ENCODE peak calls at places on chromosomes 13 and 19, in seven cellular contexts. Y is GM10248, S is NCI-H748 treated with DMSO at 0.1 percent for 48 hours, U is ELR, G is GM04504, B is iris pigment epithelial cell, K is C1 segment of cervical spinal cord. O is an unnamed sample.

GRCh38 chr19:19275166-19275565 is 2.1 kb upstream of the TM6SF2 start:
- DNase-seq in Y (no peak), S (no peak), U (no peak), G (no peak), B (no peak), K (no peak), O (no peak)

GRCh38 chr13:94707400-94708021 is 4.8 kb downstream of the SOX21 start:
- DNase-seq in Y (no peak), S (peak), U (no peak), G (no peak), B (no peak), K (no peak), O (no peak)

GRCh38 chr19:49983645-49984229 is 22.8 kb upstream of the SIGLEC11 start:
- DNase-seq in Y (peak), S (peak), U (peak), G (peak), B (peak), K (no peak), O (peak)

GRCh38 chr13:85093808-85094207 is 705.4 kb downstream of the SLITRK6 start:
- DNase-seq in Y (no peak), S (no peak), U (peak), G (no peak), B (peak), K (no peak), O (peak)

GRCh38 chr13:112965573-112966115 is 3.4 kb upstream of the MCF2L start:
- DNase-seq in Y (no peak), S (no peak), U (no peak), G (no peak), B (no peak), K (no peak), O (no peak)

GRCh38 chr13:74158606-74159352 is 24.6 kb upstream of the KLF12 start:
- DNase-seq in Y (no peak), S (no peak), U (no peak), G (no peak), B (no peak), K (no peak), O (no peak)

GRCh38 chr19:6862673-6863078 is 24.7 kb upstream of the ADGRE1 start:
- DNase-seq in Y (peak), S (peak), U (peak), G (peak), B (peak), K (no peak), O (peak)

GRCh38 chr19:10517760-10518443 is 655 bp upstream of the S1PR5 start:
- DNase-seq in Y (no peak), S (peak), U (peak), G (no peak), B (peak), K (no peak), O (peak)

GRCh38 chr19:17081672-17082630 is 6.4 kb downstream of the MYO9B start:
- DNase-seq in Y (no peak), S (no peak), U (no peak), G (no peak), B (no peak), K (no peak), O (no peak)

GRCh38 chr13:63364159-63364558 is 1948.5 kb upstream of the PCDH20 start:
- DNase-seq in Y (no peak), S (no peak), U (no peak), G (no peak), B (no peak), K (no peak), O (no peak)

GRCh38 chr13:76764916-76765315 is 121.3 kb downstream of the KCTD12 start:
- DNase-seq in Y (no peak), S (no peak), U (no peak), G (no peak), B (no peak), K (no peak), O (no peak)

GRCh38 chr13:113425931-113426590 is 27.2 kb downstream of the ADPRHL1 start:
- DNase-seq in Y (no peak), S (no peak), U (peak), G (no peak), B (no peak), K (no peak), O (no peak)

GRCh38 chr13:33016414-33017409 is at the start of gene KL:
- DNase-seq in Y (peak), S (peak), U (no peak), G (no peak), B (no peak), K (no peak), O (peak)

GRCh38 chr19:55080121-55080914 is 4.6 kb downstream of the EPS8L1 start:
- DNase-seq in Y (peak), S (peak), U (peak), G (no peak), B (peak), K (no peak), O (peak)

GRCh38 chr19:45175663-45176345 is 2.2 kb downstream of the TRAPPC6A start:
- DNase-seq in Y (no peak), S (no peak), U (no peak), G (no peak), B (peak), K (no peak), O (no peak)

GRCh38 chr19:47019431-47020041 is at the start of gene NPAS1:
- DNase-seq in Y (no peak), S (no peak), U (no peak), G (no peak), B (no peak), K (no peak), O (no peak)

GRCh38 chr13:83839158-83839557 is 43.1 kb downstream of the SLITRK1 start:
- DNase-seq in Y (no peak), S (no peak), U (no peak), G (no peak), B (no peak), K (no peak), O (no peak)

GRCh38 chr19:3576696-3577443 is 4.1 kb downstream of the HMG20B start:
- DNase-seq in Y (no peak), S (no peak), U (no peak), G (no peak), B (peak), K (no peak), O (no peak)

GRCh38 chr19:38047048-38047435 is 140.0 kb downstream of the SIPA1L3 start:
- DNase-seq in Y (no peak), S (no peak), U (no peak), G (no peak), B (no peak), K (no peak), O (no peak)

GRCh38 chr19:48737360-48737998 is 2.9 kb downstream of the RASIP1 start:
- DNase-seq in Y (no peak), S (no peak), U (no peak), G (no peak), B (no peak), K (no peak), O (no peak)

GRCh38 chr19:16654151-16654550 is 5.8 kb downstream of the SMIM7 start:
- DNase-seq in Y (no peak), S (no peak), U (peak), G (no peak), B (no peak), K (no peak), O (peak)

GRCh38 chr19:390386-391198 is 18.4 kb downstream of the C2CD4C start:
- DNase-seq in Y (no peak), S (no peak), U (no peak), G (no peak), B (no peak), K (no peak), O (no peak)

GRCh38 chr19:46787331-46788100 is 878 bp downstream of the SLC1A5 start:
- DNase-seq in Y (no peak), S (peak), U (peak), G (no peak), B (peak), K (no peak), O (peak)

GRCh38 chr13:110422913-110423688 is 116.0 kb downstream of the COL4A2 start:
- DNase-seq in Y (no peak), S (no peak), U (peak), G (no peak), B (peak), K (no peak), O (peak)

GRCh38 chr19:6800991-6801396 is 28.5 kb downstream of the VAV1 start:
- DNase-seq in Y (no peak), S (no peak), U (peak), G (peak), B (peak), K (no peak), O (peak)

GRCh38 chr19:52464798-52465470 is 11.6 kb downstream of the ZNF578 start:
- DNase-seq in Y (no peak), S (peak), U (no peak), G (no peak), B (no peak), K (no peak), O (no peak)

GRCh38 chr19:48926909-48927308 is 6.6 kb upstream of the DHDH start:
- DNase-seq in Y (no peak), S (no peak), U (peak), G (peak), B (peak), K (no peak), O (peak)

GRCh38 chr19:40740747-40741146 is 9.5 kb downstream of the ACTMAP start:
- DNase-seq in Y (no peak), S (no peak), U (no peak), G (peak), B (no peak), K (no peak), O (no peak)

GRCh38 chr19:843836-844299 is 3.1 kb downstream of the PRTN3 start:
- DNase-seq in Y (no peak), S (no peak), U (no peak), G (no peak), B (no peak), K (no peak), O (no peak)

GRCh38 chr13:95113601-95114000 is 187.7 kb downstream of the ABCC4 start:
- DNase-seq in Y (no peak), S (no peak), U (no peak), G (no peak), B (no peak), K (no peak), O (no peak)

GRCh38 chr19:30049226-30049625 is 107.2 kb downstream of the URI1 start:
- DNase-seq in Y (no peak), S (no peak), U (no peak), G (no peak), B (no peak), K (no peak), O (no peak)

GRCh38 chr19:15249912-15250634 is 17.8 kb upstream of the EPHX3 start:
- DNase-seq in Y (no peak), S (no peak), U (peak), G (peak), B (peak), K (no peak), O (peak)

GRCh38 chr19:15091918-15092753 is 10.1 kb downstream of the OR1I1 start:
- DNase-seq in Y (peak), S (peak), U (peak), G (no peak), B (peak), K (no peak), O (peak)

GRCh38 chr19:47473336-47473735 is 1.6 kb upstream of the SLC8A2 start:
- DNase-seq in Y (no peak), S (no peak), U (no peak), G (no peak), B (no peak), K (no peak), O (no peak)

O was measured in EL.